ENCODE peak calls at places on chromosomes 7 and 10, in four cellular contexts. One of them, this sample, is unnamed.

GRCh38 chr10:61302124-61302523 is 151.1 kb downstream of the TMEM26 start:
- DNase-seq in foreskin fibroblast: peak
- DNase-seq in putamen: no peak
- DNase-seq in kidney tubule cell: no peak
- DNase-seq in this sample: no peak

GRCh38 chr7:139994356-139994755 is 68.4 kb downstream of the PARP12 start:
- DNase-seq in putamen: peak
- DNase-seq in foreskin fibroblast: no peak
- DNase-seq in kidney tubule cell: no peak
- DNase-seq in this sample: peak

GRCh38 chr7:4665661-4666060 is 16.4 kb upstream of the FOXK1 start:
- DNase-seq in foreskin fibroblast: peak
- DNase-seq in putamen: no peak
- DNase-seq in kidney tubule cell: peak
- DNase-seq in this sample: no peak

GRCh38 chr10:5812283-5813090 is 747 bp downstream of the GDI2 start:
- DNase-seq in putamen: peak
- DNase-seq in foreskin fibroblast: no peak
- DNase-seq in kidney tubule cell: peak
- DNase-seq in this sample: peak

GRCh38 chr10:5629789-5630436 is 36.5 kb downstream of the ASB13 start:
- DNase-seq in kidney tubule cell: peak
- DNase-seq in foreskin fibroblast: peak
- DNase-seq in putamen: peak
- DNase-seq in this sample: peak

GRCh38 chr10:128306966-128307365 is 180.7 kb upstream of the MKI67 start:
- DNase-seq in kidney tubule cell: no peak
- DNase-seq in foreskin fibroblast: no peak
- DNase-seq in putamen: no peak
- DNase-seq in this sample: no peak

GRCh38 chr7:50793115-50793946 is 10.6 kb upstream of the GRB10 start:
- DNase-seq in foreskin fibroblast: peak
- DNase-seq in putamen: peak
- DNase-seq in kidney tubule cell: peak
- DNase-seq in this sample: no peak

GRCh38 chr10:84261236-84261635 is 16.4 kb downstream of the RGR start:
- DNase-seq in kidney tubule cell: no peak
- DNase-seq in putamen: no peak
- DNase-seq in foreskin fibroblast: no peak
- DNase-seq in this sample: no peak

GRCh38 chr10:3781458-3782098 is 3.4 kb downstream of the KLF6 start:
- DNase-seq in kidney tubule cell: peak
- DNase-seq in putamen: no peak
- DNase-seq in foreskin fibroblast: peak
- DNase-seq in this sample: peak

GRCh38 chr10:58516118-58516517 is 3.4 kb downstream of the BICC1 start:
- DNase-seq in putamen: no peak
- DNase-seq in foreskin fibroblast: no peak
- DNase-seq in kidney tubule cell: peak
- DNase-seq in this sample: no peak

GRCh38 chr10:49736564-49737113 is 25.5 kb downstream of the OGDHL start:
- DNase-seq in putamen: no peak
- DNase-seq in foreskin fibroblast: no peak
- DNase-seq in kidney tubule cell: no peak
- DNase-seq in this sample: no peak

GRCh38 chr10:23001901-23002516 is 74.2 kb downstream of the ARMC3 start:
- DNase-seq in putamen: no peak
- DNase-seq in kidney tubule cell: no peak
- DNase-seq in foreskin fibroblast: no peak
- DNase-seq in this sample: peak

GRCh38 chr10:59465089-59465488 is 102.7 kb upstream of the FAM13C start:
- DNase-seq in putamen: peak
- DNase-seq in kidney tubule cell: peak
- DNase-seq in foreskin fibroblast: peak
- DNase-seq in this sample: peak

This sample was measured in Ammon's horn.